ENCODE peak calls at places on chromosomes 5 and 9, in six cellular contexts. R is IMR-90, J is colonic mucosa, L is neural progenitor cell, Q is HepG2, G is endothelial cell of umbilical vein. U is an unnamed sample. For H3K4me1, the result is how much of the 10 kb centered on the place peaks cover.

GRCh38 chr5:102826629-102827028 is 71.5 kb downstream of the PAM start:
- DNase-seq in G (peak), J (no peak), R (no peak), Q (no peak), L (peak), U (peak)

GRCh38 chr9:108142504-108143201 is 653.1 kb upstream of the KLF4 start:
- DNase-seq in L (peak), J (peak), Q (no peak), R (peak), G (peak), U (no peak)

GRCh38 chr9:98726735-98727134 is 18.0 kb upstream of the GABBR2 start:
- DNase-seq in J (no peak), L (no peak), G (no peak), R (peak), Q (no peak), U (no peak)

GRCh38 chr5:147576646-147577535 is 67.0 kb upstream of the DPYSL3 start:
- DNase-seq in Q (no peak), J (peak), G (peak), R (peak), L (peak), U (no peak)

GRCh38 chr5:81233080-81233634 is at the start of gene CKMT2:
- DNase-seq in J (peak), Q (peak), R (no peak), L (peak), G (peak), U (no peak)

GRCh38 chr9:105510024-105510423 is 47.9 kb upstream of the FKTN start:
- DNase-seq in L (no peak), J (no peak), R (peak), Q (no peak), G (peak), U (no peak)

GRCh38 chr9:79165006-79165405 is 406.8 kb upstream of the TLE4 start:
- DNase-seq in Q (no peak), J (no peak), L (no peak), G (no peak), R (peak), U (no peak)

GRCh38 chr5:28927559-28928326 is 1889.4 kb upstream of the CDH9 start:
- DNase-seq in L (no peak), R (no peak), G (no peak), Q (no peak), J (no peak), U (no peak)

GRCh38 chr9:114844766-114845165 is 38.9 kb upstream of the TNFSF15 start:
- DNase-seq in G (no peak), J (no peak), Q (no peak), L (no peak), R (no peak), U (no peak)

GRCh38 chr9:5893591-5894236 is 3.0 kb downstream of the MLANA start:
- DNase-seq in J (no peak), L (no peak), R (no peak), Q (peak), G (no peak), U (no peak)

GRCh38 chr5:153099328-153099727 is 391.1 kb upstream of the GRIA1 start:
- DNase-seq in L (peak), J (no peak), R (no peak), Q (no peak), G (no peak), U (no peak)

GRCh38 chr9:18424132-18424531 is 49.8 kb upstream of the ADAMTSL1 start:
- DNase-seq in G (no peak), R (peak), L (no peak), Q (no peak), J (no peak), U (no peak)

GRCh38 chr9:112011051-112011620 is 114.5 kb downstream of the UGCG start:
- DNase-seq in G (no peak), Q (no peak), J (no peak), R (peak), L (no peak), U (no peak)

GRCh38 chr5:139215176-139215975 is 17.2 kb upstream of the SIL1 start:
- DNase-seq in G (peak), L (no peak), R (no peak), Q (no peak), J (no peak), U (no peak)

GRCh38 chr5:67577424-67577823 is 380.8 kb upstream of the CD180 start:
- DNase-seq in G (no peak), L (no peak), R (peak), Q (no peak), J (no peak), U (no peak)

GRCh38 chr5:122195784-122196394 is 66.5 kb downstream of the ZNF474 start:
- DNase-seq in G (peak), J (peak), L (peak), R (peak), Q (peak), U (no peak)

GRCh38 chr5:179143446-179143845 is 83.3 kb downstream of the ZNF354C start:
- DNase-seq in G (no peak), Q (peak), L (peak), J (no peak), R (peak), U (no peak)

GRCh38 chr5:110169461-110169860 is 479.7 kb downstream of the MAN2A1 start:
- DNase-seq in G (no peak), R (no peak), L (no peak), J (no peak), Q (no peak), U (no peak)

GRCh38 chr5:2725957-2726356 is 25.5 kb downstream of the IRX2 start:
- DNase-seq in J (no peak), G (no peak), Q (no peak), R (no peak), L (no peak), U (no peak)

GRCh38 chr9:73370053-73370452 is 218.4 kb downstream of the ANXA1 start:
- DNase-seq in J (no peak), L (no peak), G (no peak), Q (no peak), R (no peak), U (peak)

GRCh38 chr9:91037511-91038482 is 236.2 kb downstream of the SYK start:
- DNase-seq in Q (peak), L (no peak), R (peak), J (peak), G (peak), U (no peak)

GRCh38 chr9:123266655-123267421 is 1.5 kb downstream of the STRBP start:
- DNase-seq in R (no peak), Q (no peak), G (no peak), L (no peak), J (no peak), U (no peak)

GRCh38 chr9:37953204-37953774 is 49.4 kb upstream of the SLC25A51 start:
- DNase-seq in Q (no peak), G (no peak), J (no peak), L (no peak), R (no peak), U (no peak)

GRCh38 chr9:113702423-113702755 is 173.7 kb upstream of the ZNF618 start:
- DNase-seq in J (no peak), R (no peak), Q (no peak), L (no peak), G (no peak), U (no peak)

GRCh38 chr9:6805532-6805931 is 47.8 kb downstream of the KDM4C start:
- DNase-seq in L (no peak), R (peak), G (peak), J (no peak), Q (no peak), U (no peak)

GRCh38 chr5:169576181-169576598 is 7.4 kb upstream of the SPDL1 start:
- DNase-seq in L (no peak), J (no peak), R (peak), G (no peak), Q (no peak), U (no peak)

GRCh38 chr9:24765025-24765756 is 219.5 kb upstream of the IZUMO3 start:
- DNase-seq in G (no peak), Q (no peak), L (no peak), J (no peak), R (no peak), U (no peak)

GRCh38 chr5:179817071-179817840 is 3.4 kb upstream of the SQSTM1 start:
- DNase-seq in J (peak), R (no peak), Q (no peak), G (no peak), L (peak), U (no peak)

GRCh38 chr9:70205366-70206020 is 53.3 kb upstream of the SMC5 start:
- DNase-seq in R (no peak), G (no peak), L (no peak), Q (no peak), J (no peak), U (no peak)

GRCh38 chr9:113317777-113318176 is 14.6 kb upstream of the RNF183 start:
- DNase-seq in J (no peak), R (no peak), G (no peak), L (no peak), Q (peak), U (no peak)

GRCh38 chr9:97309260-97309659 is 1.8 kb downstream of the CCDC180 start:
- DNase-seq in L (no peak), Q (no peak), G (no peak), J (no peak), R (no peak), U (no peak)

GRCh38 chr5:130720355-130720754 is 444.7 kb downstream of the HINT1 start:
- DNase-seq in J (no peak), Q (peak), G (peak), L (peak), R (no peak), U (no peak)
- TF ChIP-seq CTCF in J (peak), Q (peak), G (peak), L (peak), R (no peak), U (peak)

DNA sequence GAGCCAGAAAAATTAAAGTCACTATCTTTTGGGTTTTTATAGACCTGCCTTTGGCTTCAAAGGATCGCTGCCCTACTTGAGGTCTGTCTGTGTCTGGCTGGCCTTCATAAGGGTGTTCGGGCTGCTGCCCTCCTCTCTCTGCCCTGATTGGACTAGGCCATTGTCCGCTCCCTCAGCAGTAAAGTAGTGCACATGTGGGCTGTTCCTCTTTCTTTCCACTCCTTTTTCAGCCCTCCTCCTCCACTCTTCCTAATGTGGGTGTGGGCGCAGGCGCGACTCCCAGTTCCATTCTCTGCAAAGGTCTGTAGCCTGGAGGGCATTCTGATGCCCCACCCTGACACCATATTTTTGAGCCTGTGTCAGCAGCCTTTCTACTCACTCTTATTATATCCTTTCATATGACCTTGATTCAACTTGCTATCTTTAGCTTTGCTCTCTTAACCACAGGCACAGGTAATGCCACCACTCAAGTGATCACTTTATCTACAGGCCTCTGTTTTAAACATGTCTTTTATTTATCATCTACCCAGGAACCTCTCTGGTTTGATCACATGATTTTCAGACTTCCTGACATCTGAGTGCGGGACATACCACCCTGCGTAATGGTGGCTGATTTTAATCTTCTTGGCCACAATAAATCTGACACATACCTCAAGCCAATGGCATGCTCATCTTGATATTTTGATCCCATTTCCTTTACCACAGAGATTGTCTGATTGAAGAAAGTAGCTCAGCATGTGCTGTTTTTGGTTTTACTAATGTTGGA is 144.5 kb downstream of the AOPEP start:
- DNase-seq in G (no peak), R (no peak), L (no peak), Q (no peak), J (peak), U (peak)
- H3K4me1 ChIP-seq in G (under half), R (under half), L (under half), Q (under half), J (under half), U (under half)

GRCh38 chr9:109652971-109653370 is 127.0 kb upstream of the PALM2AKAP2 start:
- DNase-seq in J (no peak), R (peak), G (no peak), L (peak), Q (peak), U (no peak)
- H3K9ac ChIP-seq in J (no peak), R (no peak), G (no peak), L (no peak), Q (no peak), U (no peak)

GRCh38 chr5:61332369-61332745 is 299 bp downstream of the ZSWIM6 start:
- DNase-seq in R (no peak), Q (no peak), G (no peak), J (no peak), L (peak), U (peak)

GRCh38 chr5:61329729-61330128 is 2.3 kb upstream of the ZSWIM6 start:
- DNase-seq in L (peak), Q (peak), J (no peak), G (peak), R (peak), U (no peak)

GRCh38 chr5:61331407-61332368 is at the start of gene ZSWIM6:
- DNase-seq in G (peak), Q (peak), R (peak), J (peak), L (peak), U (peak)

GRCh38 chr5:61330341-61330878 is 1.6 kb upstream of the ZSWIM6 start:
- DNase-seq in Q (peak), J (peak), L (peak), G (peak), R (peak), U (peak)

DNA sequence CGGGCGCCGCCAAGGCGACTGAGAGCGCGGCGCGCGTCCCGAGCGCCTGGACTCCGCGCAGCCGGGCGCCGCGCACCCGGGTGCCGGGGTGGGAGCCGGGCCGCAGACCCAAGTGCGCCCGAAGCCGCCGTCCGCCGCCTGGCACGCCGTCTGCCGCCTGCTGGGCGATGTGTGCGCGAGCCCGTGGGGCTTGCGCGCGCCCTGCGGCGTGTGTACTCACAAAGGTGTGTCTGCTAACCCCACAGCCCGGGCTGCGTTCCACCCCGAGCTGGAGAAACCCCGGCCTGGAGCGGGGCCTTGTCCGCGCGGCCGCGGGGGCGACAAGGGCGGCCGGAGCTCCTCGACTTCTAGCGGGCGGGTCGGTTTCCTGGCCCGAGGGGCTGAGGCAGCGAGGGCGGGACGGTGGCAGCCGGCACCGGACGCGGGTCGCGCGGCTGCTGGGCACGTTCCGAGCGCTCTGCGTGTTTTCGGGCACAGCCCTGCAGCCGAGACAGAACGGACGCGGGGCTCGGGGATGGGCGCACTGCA is 1.1 kb upstream of the ZSWIM6 start:
- DNase-seq in G (peak), Q (peak), R (peak), L (peak), J (peak), U (peak)
- TF ChIP-seq CTCF in G (peak), Q (peak), R (peak), L (peak), J (peak), U (peak)